ENCODE peak calls at places on chromosomes 11 and 22, in eight cellular contexts. M is adrenal gland; J is ACHN; I is left colon; G is GM04503; K is NCI-H526 treated with DMSO at 0.1 percent for 48 hours; F is naive thymus-derived CD4-positive, alpha-beta T cell; H is stimulated activated CD4-positive, alpha-beta T cell treated with anti-CD3 and anti-CD28 coated beads, Interleukin-12 subunit alpha, Interleukin-12 subunit beta, amount 100 ng/mL, for 4 hours. Q is an unnamed sample.

GRCh38 chr11:72732329-72732728 is 19.9 kb downstream of the ARAP1 start:
- DNase-seq in M (peak; percentile 85), J (no peak), I (no peak), G (no peak), K (no peak), F (no peak), H (no peak), Q (no peak)

GRCh38 chr22:37581534-37581933 is 1.6 kb upstream of the LGALS2 start:
- DNase-seq in M (peak; percentile 74), J (no peak), I (peak; percentile 86), G (no peak), K (no peak), F (no peak), H (no peak), Q (no peak)

GRCh38 chr11:350723-351255 is 18.5 kb upstream of the B4GALNT4 start:
- DNase-seq in M (no peak), J (no peak), I (no peak), G (no peak), K (no peak), F (no peak), H (no peak), Q (peak; percentile 53)

GRCh38 chr22:22088658-22089458 is 106.3 kb upstream of the TOP3B start:
- DNase-seq in M (no peak), J (no peak), I (no peak), G (no peak), K (no peak), F (no peak), H (no peak), Q (no peak)

GRCh38 chr11:107591098-107591445 is at the start of gene ELMOD1:
- DNase-seq in M (no peak), J (peak; percentile 53), I (no peak), G (no peak), K (peak; percentile 72), F (no peak), H (peak; percentile 33), Q (peak; percentile 76)

GRCh38 chr11:32580967-32581366 is 2.7 kb upstream of the EIF3M start:
- DNase-seq in M (no peak), J (no peak), I (no peak), G (no peak), K (no peak), F (no peak), H (no peak), Q (no peak)

GRCh38 chr11:40186401-40187091 is 1272.9 kb downstream of the LRRC4C start:
- DNase-seq in M (no peak), J (no peak), I (no peak), G (no peak), K (no peak), F (no peak), H (no peak), Q (no peak)

GRCh38 chr11:44740967-44741366 is 14.2 kb downstream of the TSPAN18 start:
- DNase-seq in M (no peak), J (no peak), I (no peak), G (no peak), K (no peak), F (no peak), H (no peak), Q (no peak)

GRCh38 chr11:43316451-43316850 is 4.7 kb downstream of the API5 start:
- DNase-seq in M (no peak), J (peak; percentile 69), I (no peak), G (no peak), K (no peak), F (no peak), H (no peak), Q (no peak)

GRCh38 chr11:31355131-31355530 is 14.4 kb downstream of the DCDC1 start:
- DNase-seq in M (no peak), J (no peak), I (no peak), G (no peak), K (no peak), F (no peak), H (no peak), Q (no peak)

GRCh38 chr11:48064306-48064705 is 83.9 kb downstream of the PTPRJ start:
- DNase-seq in M (no peak), J (no peak), I (no peak), G (peak; percentile 54), K (no peak), F (no peak), H (no peak), Q (no peak)

GRCh38 chr11:133500936-133501335 is 31.4 kb downstream of the OPCML start:
- DNase-seq in M (no peak), J (no peak), I (no peak), G (no peak), K (no peak), F (no peak), H (no peak), Q (no peak)

GRCh38 chr11:66651011-66651410 is 12.5 kb downstream of the RBM4 start:
- DNase-seq in M (no peak), J (no peak), I (no peak), G (no peak), K (no peak), F (no peak), H (no peak), Q (no peak)

GRCh38 chr11:44016129-44016528 is 31.7 kb upstream of the ACCSL start:
- DNase-seq in M (peak; percentile 91), J (no peak), I (no peak), G (peak; percentile 62), K (no peak), F (no peak), H (no peak), Q (no peak)

GRCh38 chr11:12110714-12111481 is 508 bp downstream of the MICAL2 start:
- DNase-seq in M (peak; percentile 63), J (no peak), I (peak; percentile 56), G (no peak), K (peak; percentile 45), F (peak; percentile 39), H (peak; percentile 29), Q (peak; percentile 78)

GRCh38 chr11:33920838-33921613 is 29.1 kb upstream of the LMO2 start:
- DNase-seq in M (no peak), J (no peak), I (no peak), G (no peak), K (no peak), F (no peak), H (no peak), Q (no peak)

GRCh38 chr11:96207459-96208449 is 135.2 kb downstream of the MAML2 start:
- DNase-seq in M (no peak), J (no peak), I (peak; percentile 66), G (no peak), K (peak; percentile 35), F (peak; percentile 65), H (no peak), Q (no peak)

GRCh38 chr22:41193829-41194228 is 11.3 kb upstream of the L3MBTL2 start:
- DNase-seq in M (peak; percentile 18), J (no peak), I (no peak), G (no peak), K (no peak), F (no peak), H (no peak), Q (peak; percentile 46)

GRCh38 chr11:69573751-69574382 is 67.1 kb upstream of the CCND1 start:
- DNase-seq in M (peak; percentile 33), J (no peak), I (no peak), G (no peak), K (no peak), F (no peak), H (no peak), Q (peak; percentile 50)

GRCh38 chr11:130847517-130847916 is 68.8 kb downstream of the SNX19 start:
- DNase-seq in M (no peak), J (peak; percentile 64), I (no peak), G (peak; percentile 57), K (no peak), F (no peak), H (no peak), Q (no peak)

GRCh38 chr22:48188211-48188845 is 1425.9 kb downstream of the TBC1D22A start:
- DNase-seq in M (no peak), J (no peak), I (no peak), G (no peak), K (no peak), F (no peak), H (no peak), Q (no peak)

Q was measured in activated effector memory CD4-positive, alpha-beta T cell treated with anti-CD3 and anti-CD28 coated beads, Interleukin-2, amount 50 U/mL, for 16 hours.